ENCODE peak calls at places on chromosomes 16 and 17, in seven cellular contexts. One of them, this sample, is unnamed. For H3K36me3, the result is how much of the 10 kb centered on the place peaks cover.

GRCh38 chr17:11693284-11693683 is 95.0 kb downstream of the DNAH9 start:
- DNase-seq in endothelial cell of umbilical vein: no peak
- DNase-seq in GM12878: no peak
- DNase-seq in neural progenitor cell: no peak
- DNase-seq in DND-41: no peak
- DNase-seq in GM23248: no peak
- DNase-seq in keratinocyte: no peak
- DNase-seq in this sample: no peak

GRCh38 chr16:29744541-29745101 is 1.2 kb downstream of the C16orf54 start:
- DNase-seq in endothelial cell of umbilical vein: no peak
- DNase-seq in GM12878: no peak
- DNase-seq in neural progenitor cell: no peak
- DNase-seq in DND-41: peak
- DNase-seq in GM23248: no peak
- DNase-seq in keratinocyte: no peak
- DNase-seq in this sample: no peak

GRCh38 chr16:75323928-75324327 is 72.5 kb upstream of the BCAR1 start:
- DNase-seq in endothelial cell of umbilical vein: no peak
- DNase-seq in GM12878: no peak
- DNase-seq in neural progenitor cell: no peak
- DNase-seq in DND-41: no peak
- DNase-seq in GM23248: no peak
- DNase-seq in keratinocyte: no peak
- DNase-seq in this sample: no peak

GRCh38 chr17:43745541-43745940 is 13.1 kb downstream of the SOST start:
- DNase-seq in endothelial cell of umbilical vein: no peak
- DNase-seq in GM12878: no peak
- DNase-seq in neural progenitor cell: peak
- DNase-seq in DND-41: no peak
- DNase-seq in GM23248: peak
- DNase-seq in keratinocyte: no peak
- DNase-seq in this sample: no peak

GRCh38 chr17:76709077-76709950 is 1.5 kb downstream of the MXRA7 start:
- DNase-seq in endothelial cell of umbilical vein: no peak
- DNase-seq in GM12878: no peak
- DNase-seq in neural progenitor cell: peak
- DNase-seq in DND-41: no peak
- DNase-seq in GM23248: peak
- DNase-seq in keratinocyte: no peak
- DNase-seq in this sample: no peak

GRCh38 chr17:1255041-1255440 is 15.2 kb upstream of the BHLHA9 start:
- DNase-seq in endothelial cell of umbilical vein: no peak
- DNase-seq in GM12878: no peak
- DNase-seq in neural progenitor cell: no peak
- DNase-seq in DND-41: no peak
- DNase-seq in GM23248: no peak
- DNase-seq in keratinocyte: no peak
- DNase-seq in this sample: no peak

GRCh38 chr16:5582529-5582928 is 484.9 kb upstream of the EEF2KMT start:
- DNase-seq in endothelial cell of umbilical vein: no peak
- DNase-seq in GM12878: no peak
- DNase-seq in neural progenitor cell: no peak
- DNase-seq in DND-41: no peak
- DNase-seq in GM23248: no peak
- DNase-seq in keratinocyte: no peak
- DNase-seq in this sample: no peak

GRCh38 chr16:87657621-87658192 is 55.4 kb downstream of the JPH3 start:
- DNase-seq in endothelial cell of umbilical vein: no peak
- DNase-seq in GM12878: no peak
- DNase-seq in neural progenitor cell: peak
- DNase-seq in DND-41: no peak
- DNase-seq in GM23248: peak
- DNase-seq in keratinocyte: no peak
- DNase-seq in this sample: no peak

GRCh38 chr16:626174-626765 is 4.5 kb upstream of the WFIKKN1 start:
- DNase-seq in endothelial cell of umbilical vein: no peak
- DNase-seq in GM12878: no peak
- DNase-seq in neural progenitor cell: no peak
- DNase-seq in DND-41: no peak
- DNase-seq in GM23248: no peak
- DNase-seq in keratinocyte: no peak
- DNase-seq in this sample: no peak

GRCh38 chr16:20393801-20394637 is 10.5 kb downstream of the PDILT start:
- DNase-seq in endothelial cell of umbilical vein: peak
- DNase-seq in GM12878: no peak
- DNase-seq in neural progenitor cell: no peak
- DNase-seq in DND-41: no peak
- DNase-seq in GM23248: no peak
- DNase-seq in keratinocyte: no peak
- DNase-seq in this sample: no peak

DNA sequence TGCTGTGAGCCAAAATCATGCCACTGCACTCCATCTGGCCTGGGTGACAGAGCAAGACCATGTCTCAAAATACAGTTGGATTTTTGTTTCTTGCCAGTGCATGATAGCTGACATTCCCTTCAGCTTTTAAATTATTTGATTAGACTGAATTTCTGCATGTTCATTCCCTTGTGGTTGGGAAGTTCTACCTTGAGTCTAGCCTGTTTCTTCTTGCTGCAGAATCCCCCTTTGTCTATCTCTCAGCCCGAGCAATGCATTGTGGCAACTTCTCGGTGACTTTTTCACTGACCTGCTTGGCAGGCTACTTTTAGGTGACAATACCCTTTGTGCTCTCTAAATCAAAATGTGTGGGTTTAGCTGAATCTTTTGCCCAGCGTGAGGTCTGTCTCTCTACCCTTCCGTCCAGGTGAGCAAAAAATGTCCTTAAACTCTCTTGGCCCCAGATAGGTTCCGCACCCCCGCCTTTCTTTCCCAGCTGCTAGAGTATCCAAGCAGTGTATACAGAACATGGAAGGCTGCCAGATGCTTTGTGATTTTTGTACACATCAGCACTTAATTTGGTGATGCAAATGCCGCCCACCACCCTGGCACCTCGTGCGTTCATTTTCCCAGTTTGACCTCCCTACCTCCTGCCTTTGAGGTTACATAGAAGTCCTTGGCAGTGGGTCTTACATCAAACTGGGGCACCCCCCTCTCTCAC is 130.2 kb downstream of the ABCC6 start:
- DNase-seq in endothelial cell of umbilical vein: no peak
- DNase-seq in GM12878: no peak
- DNase-seq in neural progenitor cell: no peak
- DNase-seq in DND-41: no peak
- DNase-seq in GM23248: peak
- DNase-seq in keratinocyte: no peak
- DNase-seq in this sample: peak
- H3K9ac ChIP-seq in endothelial cell of umbilical vein: no peak
- H3K9ac ChIP-seq in GM12878: no peak
- H3K9ac ChIP-seq in neural progenitor cell: no peak
- H3K9ac ChIP-seq in DND-41: no peak
- H3K9ac ChIP-seq in GM23248: no peak
- H3K9ac ChIP-seq in keratinocyte: no peak
- H3K9ac ChIP-seq in this sample: peak

GRCh38 chr17:17231621-17232302 is 5.2 kb downstream of the FLCN start:
- DNase-seq in endothelial cell of umbilical vein: no peak
- DNase-seq in GM12878: no peak
- DNase-seq in neural progenitor cell: no peak
- DNase-seq in DND-41: no peak
- DNase-seq in GM23248: no peak
- DNase-seq in keratinocyte: no peak
- DNase-seq in this sample: no peak
- H3K36me3 ChIP-seq in endothelial cell of umbilical vein: under half
- H3K36me3 ChIP-seq in GM12878: under half
- H3K36me3 ChIP-seq in neural progenitor cell: under half
- H3K36me3 ChIP-seq in DND-41: half or more
- H3K36me3 ChIP-seq in GM23248: under half
- H3K36me3 ChIP-seq in keratinocyte: under half
- H3K36me3 ChIP-seq in this sample: under half

DNA sequence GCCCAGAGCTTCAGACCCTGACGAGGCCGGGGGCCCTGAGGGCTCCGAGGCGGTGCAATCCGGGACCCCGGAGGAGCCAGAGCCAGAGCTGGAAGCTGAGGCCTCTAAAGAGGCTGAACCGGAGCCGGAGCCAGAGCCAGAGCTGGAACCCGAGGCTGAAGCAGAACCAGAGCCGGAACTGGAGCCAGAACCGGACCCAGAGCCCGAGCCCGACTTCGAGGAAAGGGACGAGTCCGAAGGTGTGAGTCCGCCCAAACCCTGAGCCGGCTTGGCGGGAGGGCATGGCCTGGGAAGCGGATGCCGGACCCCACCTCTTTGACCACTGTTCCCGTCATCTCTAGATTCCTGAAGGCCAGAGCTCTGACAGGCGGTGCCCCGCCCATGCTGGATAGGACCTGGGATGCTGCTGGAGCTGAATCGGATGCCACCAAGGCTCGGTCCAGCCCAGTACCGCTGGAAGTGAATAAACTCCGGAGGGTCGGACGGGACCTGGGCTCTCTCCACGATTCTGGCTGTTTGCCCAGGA is 4.4 kb downstream of the NOL3 start:
- DNase-seq in endothelial cell of umbilical vein: no peak
- DNase-seq in GM12878: no peak
- DNase-seq in neural progenitor cell: no peak
- DNase-seq in DND-41: no peak
- DNase-seq in GM23248: no peak
- DNase-seq in keratinocyte: no peak
- DNase-seq in this sample: no peak
- TF ChIP-seq EZH2 in endothelial cell of umbilical vein: no peak
- TF ChIP-seq EZH2 in GM12878: no peak
- TF ChIP-seq EZH2 in neural progenitor cell: no peak
- TF ChIP-seq EZH2 in DND-41: no peak
- TF ChIP-seq EZH2 in GM23248: no peak
- TF ChIP-seq EZH2 in keratinocyte: no peak
- TF ChIP-seq EZH2 in this sample: no peak

GRCh38 chr16:78230832-78231231 is 131.4 kb downstream of the WWOX start:
- DNase-seq in endothelial cell of umbilical vein: peak
- DNase-seq in GM12878: no peak
- DNase-seq in neural progenitor cell: no peak
- DNase-seq in DND-41: no peak
- DNase-seq in GM23248: no peak
- DNase-seq in keratinocyte: no peak
- DNase-seq in this sample: no peak
- H3K9ac ChIP-seq in endothelial cell of umbilical vein: no peak
- H3K9ac ChIP-seq in GM12878: no peak
- H3K9ac ChIP-seq in neural progenitor cell: no peak
- H3K9ac ChIP-seq in DND-41: no peak
- H3K9ac ChIP-seq in GM23248: no peak
- H3K9ac ChIP-seq in keratinocyte: no peak
- H3K9ac ChIP-seq in this sample: no peak

GRCh38 chr17:67425571-67426160 is 48.6 kb downstream of the PITPNC1 start:
- DNase-seq in endothelial cell of umbilical vein: no peak
- DNase-seq in GM12878: no peak
- DNase-seq in neural progenitor cell: no peak
- DNase-seq in DND-41: no peak
- DNase-seq in GM23248: no peak
- DNase-seq in keratinocyte: no peak
- DNase-seq in this sample: no peak
- H3K36me3 ChIP-seq in endothelial cell of umbilical vein: under half
- H3K36me3 ChIP-seq in GM12878: under half
- H3K36me3 ChIP-seq in neural progenitor cell: under half
- H3K36me3 ChIP-seq in DND-41: under half
- H3K36me3 ChIP-seq in GM23248: under half
- H3K36me3 ChIP-seq in keratinocyte: under half
- H3K36me3 ChIP-seq in this sample: under half

GRCh38 chr17:48747445-48748363 is 19.2 kb upstream of the HOXB13 start:
- DNase-seq in endothelial cell of umbilical vein: no peak
- DNase-seq in GM12878: no peak
- DNase-seq in neural progenitor cell: peak
- DNase-seq in DND-41: no peak
- DNase-seq in GM23248: no peak
- DNase-seq in keratinocyte: no peak
- DNase-seq in this sample: no peak
- TF ChIP-seq EZH2 in endothelial cell of umbilical vein: peak
- TF ChIP-seq EZH2 in GM12878: no peak
- TF ChIP-seq EZH2 in neural progenitor cell: peak
- TF ChIP-seq EZH2 in DND-41: no peak
- TF ChIP-seq EZH2 in GM23248: peak
- TF ChIP-seq EZH2 in keratinocyte: peak
- TF ChIP-seq EZH2 in this sample: no peak

DNA sequence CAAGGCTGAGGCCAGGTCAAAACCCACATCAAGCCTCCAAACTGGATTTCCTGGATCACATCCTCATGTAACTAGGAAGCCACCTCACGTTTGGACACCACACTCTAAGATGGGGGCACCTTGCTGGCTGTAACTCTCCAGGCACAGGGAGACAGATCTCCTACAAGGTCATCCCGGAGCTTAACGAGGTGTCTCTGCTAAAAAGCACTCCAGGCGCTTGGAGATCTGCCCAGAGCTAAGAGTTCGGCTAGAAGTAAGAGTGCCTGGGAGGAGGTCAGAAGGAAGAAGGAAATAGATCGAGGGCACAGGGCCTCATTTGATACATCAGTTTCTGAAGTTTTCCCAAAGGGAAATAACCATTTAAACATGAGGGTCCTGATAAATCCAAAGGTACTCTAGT is 15.9 kb downstream of the PSMB3 start:
- DNase-seq in endothelial cell of umbilical vein: no peak
- DNase-seq in GM12878: no peak
- DNase-seq in neural progenitor cell: no peak
- DNase-seq in DND-41: no peak
- DNase-seq in GM23248: no peak
- DNase-seq in keratinocyte: no peak
- DNase-seq in this sample: no peak
- H3K9ac ChIP-seq in endothelial cell of umbilical vein: no peak
- H3K9ac ChIP-seq in GM12878: no peak
- H3K9ac ChIP-seq in neural progenitor cell: no peak
- H3K9ac ChIP-seq in DND-41: no peak
- H3K9ac ChIP-seq in GM23248: no peak
- H3K9ac ChIP-seq in keratinocyte: no peak
- H3K9ac ChIP-seq in this sample: no peak

DNA sequence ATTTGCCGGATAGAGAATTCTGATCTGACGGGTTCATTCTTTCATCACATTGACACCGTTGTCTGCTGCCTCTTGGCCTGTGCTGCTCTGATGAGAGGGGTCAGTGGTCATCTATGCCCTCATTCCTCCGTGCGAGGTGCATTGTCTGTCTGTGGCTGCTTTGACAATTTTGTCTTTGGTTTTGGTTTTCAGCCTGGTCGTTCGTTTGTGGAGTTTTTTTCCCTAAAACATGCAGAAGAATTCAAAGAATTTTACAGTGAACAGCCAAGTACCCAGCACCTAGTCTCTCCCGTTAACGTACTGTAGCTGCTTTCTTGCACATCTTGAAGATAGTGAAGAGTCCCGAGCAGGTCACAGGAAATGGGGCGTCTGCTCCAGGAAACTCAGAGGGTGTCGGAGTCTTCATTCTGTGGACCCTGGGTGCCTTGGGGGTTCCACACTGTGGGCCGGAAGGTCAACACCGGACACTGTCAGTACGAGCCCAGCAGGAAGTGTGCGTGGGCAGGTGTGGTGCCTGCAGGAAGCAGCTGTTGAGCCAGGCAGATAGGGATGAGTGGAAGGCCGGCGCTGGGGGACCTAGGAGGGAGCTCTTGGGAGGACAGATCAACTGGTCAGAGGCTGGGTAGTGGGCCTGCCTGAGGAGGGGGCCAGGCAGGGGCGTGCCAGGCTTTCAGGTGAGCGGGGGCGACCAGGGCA is 28.2 kb downstream of the CRAMP1 start:
- DNase-seq in endothelial cell of umbilical vein: no peak
- DNase-seq in GM12878: no peak
- DNase-seq in neural progenitor cell: no peak
- DNase-seq in DND-41: no peak
- DNase-seq in GM23248: no peak
- DNase-seq in keratinocyte: no peak
- DNase-seq in this sample: no peak
- H3K36me3 ChIP-seq in endothelial cell of umbilical vein: half or more
- H3K36me3 ChIP-seq in GM12878: under half
- H3K36me3 ChIP-seq in neural progenitor cell: under half
- H3K36me3 ChIP-seq in DND-41: half or more
- H3K36me3 ChIP-seq in GM23248: under half
- H3K36me3 ChIP-seq in keratinocyte: under half
- H3K36me3 ChIP-seq in this sample: half or more

This sample was measured in SK-N-MC.